ENCODE peak calls at places on chromosomes 1 and 21, in seven cellular contexts. Z, L, V, H, Y, E and Q are unnamed samples.

GRCh38 chr21:14273736-14274538 is 58.0 kb downstream of the RBM11 start:
- DNase-seq in Z (peak; percentile 8), L (no peak), V (no peak), H (no peak), Y (peak; percentile 59), E (no peak), Q (no peak)

GRCh38 chr1:189117072-189117770 is 1360.4 kb downstream of the BRINP3 start:
- DNase-seq in Z (no peak), L (no peak), V (no peak), H (no peak), Y (no peak), E (no peak), Q (no peak)

GRCh38 chr1:206575165-206575893 is 36.9 kb downstream of the EIF2D start:
- DNase-seq in Z (no peak), L (no peak), V (peak; percentile 53), H (no peak), Y (peak; percentile 76), E (no peak), Q (peak; percentile 64)

GRCh38 chr1:110948038-110948810 is 15.5 kb downstream of the LRIF1 start:
- DNase-seq in Z (no peak), L (no peak), V (no peak), H (no peak), Y (no peak), E (no peak), Q (peak; percentile 0)

GRCh38 chr1:204725821-204726448 is 40.4 kb upstream of the LRRN2 start:
- DNase-seq in Z (peak; percentile 57), L (no peak), V (no peak), H (no peak), Y (no peak), E (no peak), Q (no peak)

GRCh38 chr1:1788646-1789431 is 10.6 kb upstream of the NADK start:
- DNase-seq in Z (no peak), L (no peak), V (no peak), H (no peak), Y (peak; percentile 59), E (peak; percentile 57), Q (no peak)

GRCh38 chr1:203627819-203628184 is 1.2 kb downstream of the ATP2B4 start:
- DNase-seq in Z (no peak), L (no peak), V (no peak), H (no peak), Y (peak; percentile 58), E (peak; percentile 36), Q (no peak)

GRCh38 chr1:179141592-179142244 is 59.8 kb downstream of the TOR3A start:
- DNase-seq in Z (no peak), L (no peak), V (no peak), H (no peak), Y (no peak), E (peak; percentile 38), Q (peak; percentile 73)

GRCh38 chr21:37758997-37759396 is 157.3 kb downstream of the KCNJ6 start:
- DNase-seq in Z (peak; percentile 43), L (no peak), V (no peak), H (no peak), Y (no peak), E (peak; percentile 69), Q (peak; percentile 18)

GRCh38 chr1:22406722-22407495 is 44.7 kb upstream of the ZBTB40 start:
- DNase-seq in Z (no peak), L (no peak), V (no peak), H (no peak), Y (no peak), E (no peak), Q (no peak)

GRCh38 chr1:15246960-15247614 is at the start of gene FHAD1:
- DNase-seq in Z (peak; percentile 33), L (peak; percentile 16), V (no peak), H (peak; percentile 31), Y (peak; percentile 75), E (no peak), Q (peak; percentile 4)

GRCh38 chr1:214331827-214332423 is 51.0 kb downstream of the SMYD2 start:
- DNase-seq in Z (no peak), L (no peak), V (peak; percentile 37), H (peak; percentile 38), Y (no peak), E (peak; percentile 89), Q (no peak)

GRCh38 chr1:218164111-218164929 is 120.8 kb upstream of the RRP15 start:
- DNase-seq in Z (no peak), L (peak; percentile 7), V (no peak), H (no peak), Y (no peak), E (peak; percentile 67), Q (no peak)

GRCh38 chr1:64928325-64928724 is 38.0 kb downstream of the JAK1 start:
- DNase-seq in Z (no peak), L (no peak), V (no peak), H (no peak), Y (no peak), E (no peak), Q (no peak)

GRCh38 chr21:45427331-45428271 is 22.6 kb downstream of the COL18A1 start:
- DNase-seq in Z (no peak), L (no peak), V (no peak), H (no peak), Y (peak; percentile 98), E (no peak), Q (peak; percentile 85)

GRCh38 chr1:50851466-50851865 is 108.6 kb downstream of the FAF1 start:
- DNase-seq in Z (no peak), L (no peak), V (no peak), H (no peak), Y (no peak), E (no peak), Q (no peak)

GRCh38 chr1:203057831-203058673 is 27.8 kb downstream of the MYOG start:
- DNase-seq in Z (no peak), L (no peak), V (no peak), H (no peak), Y (no peak), E (no peak), Q (peak; percentile 48)

GRCh38 chr1:46183119-46183842 is 7.0 kb upstream of the P3R3URF start:
- DNase-seq in Z (peak; percentile 99), L (no peak), V (no peak), H (no peak), Y (peak; percentile 98), E (no peak), Q (peak; percentile 95)

GRCh38 chr1:185050823-185051451 is 5.6 kb downstream of the RNF2 start:
- DNase-seq in Z (no peak), L (no peak), V (no peak), H (no peak), Y (no peak), E (no peak), Q (no peak)

GRCh38 chr1:29183287-29183686 is 1.6 kb upstream of the SRSF4 start:
- DNase-seq in Z (no peak), L (no peak), V (no peak), H (no peak), Y (no peak), E (no peak), Q (no peak)

GRCh38 chr21:46050651-46051378 is 47.1 kb upstream of the COL6A2 start:
- DNase-seq in Z (no peak), L (no peak), V (no peak), H (no peak), Y (no peak), E (no peak), Q (no peak)

GRCh38 chr21:31750843-31751242 is 18.9 kb upstream of the SCAF4 start:
- DNase-seq in Z (no peak), L (no peak), V (no peak), H (no peak), Y (no peak), E (no peak), Q (no peak)

GRCh38 chr1:107875689-107876088 is 89.3 kb downstream of the VAV3 start:
- DNase-seq in Z (no peak), L (no peak), V (no peak), H (no peak), Y (no peak), E (no peak), Q (no peak)

GRCh38 chr1:1956586-1957532 is 37.8 kb upstream of the TMEM52 start:
- DNase-seq in Z (no peak), L (no peak), V (no peak), H (no peak), Y (no peak), E (no peak), Q (no peak)

GRCh38 chr1:210232524-210233215 is at the start of gene SERTAD4:
- DNase-seq in Z (no peak), L (no peak), V (no peak), H (no peak), Y (no peak), E (no peak), Q (no peak)

GRCh38 chr1:7956218-7957032 is 5.1 kb upstream of the PARK7 start:
- DNase-seq in Z (no peak), L (no peak), V (no peak), H (no peak), Y (no peak), E (no peak), Q (no peak)

GRCh38 chr1:101004061-101004460 is 21.5 kb downstream of the DPH5 start:
- DNase-seq in Z (no peak), L (no peak), V (no peak), H (no peak), Y (no peak), E (no peak), Q (peak; percentile 80)

GRCh38 chr1:198287916-198288315 is 131.1 kb downstream of the NEK7 start:
- DNase-seq in Z (no peak), L (no peak), V (no peak), H (no peak), Y (no peak), E (no peak), Q (no peak)

GRCh38 chr1:243842154-243842553 is 7.9 kb downstream of the AKT3 start:
- DNase-seq in Z (no peak), L (no peak), V (no peak), H (no peak), Y (no peak), E (no peak), Q (no peak)

GRCh38 chr21:45015469-45015860 is 58.9 kb upstream of the ADARB1 start:
- DNase-seq in Z (no peak), L (no peak), V (no peak), H (no peak), Y (no peak), E (no peak), Q (no peak)

GRCh38 chr1:107196973-107197562 is 56.2 kb downstream of the NTNG1 start:
- DNase-seq in Z (no peak), L (no peak), V (no peak), H (no peak), Y (no peak), E (peak; percentile 91), Q (no peak)

GRCh38 chr1:89356658-89357400 is 7.0 kb upstream of the GBP6 start:
- DNase-seq in Z (no peak), L (no peak), V (no peak), H (no peak), Y (no peak), E (no peak), Q (peak; percentile 3)

GRCh38 chr1:34597877-34598514 is 156.9 kb upstream of the GJB5 start:
- DNase-seq in Z (peak; percentile 70), L (no peak), V (peak; percentile 4), H (peak; percentile 36), Y (peak; percentile 73), E (peak; percentile 90), Q (no peak)

GRCh38 chr1:184755226-184756065 is 788 bp upstream of the EDEM3 start:
- DNase-seq in Z (no peak), L (no peak), V (no peak), H (no peak), Y (no peak), E (peak; percentile 64), Q (peak; percentile 17)

GRCh38 chr1:145872421-145872891 is 13.2 kb downstream of the ANKRD35 start:
- DNase-seq in Z (no peak), L (no peak), V (no peak), H (no peak), Y (no peak), E (no peak), Q (no peak)